ENCODE peak calls at places on chromosomes 6 and 20, in seven cellular contexts. One of them, this sample, is unnamed.

GRCh38 chr20:1827974-1828785 is 67.0 kb upstream of the SIRPA start:
- DNase-seq in ovary: no peak
- DNase-seq in heart right ventricle: peak; percentile 60
- DNase-seq in colonic mucosa: peak; percentile 83
- DNase-seq in gastrocnemius medialis: no peak
- DNase-seq in neuronal stem cell: no peak
- DNase-seq in astrocyte: no peak
- DNase-seq in this sample: peak; percentile 97

GRCh38 chr6:41021832-41022231 is 17.2 kb downstream of the UNC5CL start:
- DNase-seq in gastrocnemius medialis: no peak
- DNase-seq in ovary: peak; percentile 53
- DNase-seq in colonic mucosa: no peak
- DNase-seq in heart right ventricle: peak; percentile 25
- DNase-seq in neuronal stem cell: no peak
- DNase-seq in astrocyte: peak; percentile 66
- DNase-seq in this sample: peak; percentile 76

GRCh38 chr6:170075659-170076223 is 215.1 kb downstream of the DLL1 start:
- DNase-seq in neuronal stem cell: no peak
- DNase-seq in astrocyte: no peak
- DNase-seq in ovary: peak; percentile 6
- DNase-seq in colonic mucosa: no peak
- DNase-seq in heart right ventricle: no peak
- DNase-seq in gastrocnemius medialis: no peak
- DNase-seq in this sample: no peak

GRCh38 chr6:52389626-52390360 is 27.8 kb downstream of the PAQR8 start:
- DNase-seq in colonic mucosa: peak; percentile 86
- DNase-seq in heart right ventricle: no peak
- DNase-seq in gastrocnemius medialis: no peak
- DNase-seq in ovary: peak; percentile 27
- DNase-seq in astrocyte: peak; percentile 60
- DNase-seq in neuronal stem cell: no peak
- DNase-seq in this sample: peak; percentile 42

GRCh38 chr6:35716798-35717197 is 20.0 kb upstream of the ARMC12 start:
- DNase-seq in astrocyte: no peak
- DNase-seq in ovary: no peak
- DNase-seq in gastrocnemius medialis: no peak
- DNase-seq in heart right ventricle: no peak
- DNase-seq in neuronal stem cell: no peak
- DNase-seq in colonic mucosa: no peak
- DNase-seq in this sample: no peak

GRCh38 chr6:16482702-16483314 is 244.4 kb downstream of the GMPR start:
- DNase-seq in neuronal stem cell: no peak
- DNase-seq in gastrocnemius medialis: no peak
- DNase-seq in colonic mucosa: no peak
- DNase-seq in heart right ventricle: no peak
- DNase-seq in astrocyte: no peak
- DNase-seq in ovary: no peak
- DNase-seq in this sample: no peak

GRCh38 chr6:692356-692851 is 535 bp downstream of the EXOC2 start:
- DNase-seq in astrocyte: peak; percentile 22
- DNase-seq in ovary: peak; percentile 27
- DNase-seq in neuronal stem cell: peak; percentile 27
- DNase-seq in gastrocnemius medialis: no peak
- DNase-seq in colonic mucosa: peak; percentile 72
- DNase-seq in heart right ventricle: no peak
- DNase-seq in this sample: peak; percentile 79

GRCh38 chr6:8375916-8376315 is 59.4 kb downstream of the SLC35B3 start:
- DNase-seq in colonic mucosa: peak; percentile 45
- DNase-seq in heart right ventricle: no peak
- DNase-seq in neuronal stem cell: no peak
- DNase-seq in astrocyte: no peak
- DNase-seq in gastrocnemius medialis: no peak
- DNase-seq in ovary: no peak
- DNase-seq in this sample: peak; percentile 9

GRCh38 chr6:114125597-114125996 is 154.6 kb upstream of the HDAC2 start:
- DNase-seq in neuronal stem cell: no peak
- DNase-seq in astrocyte: no peak
- DNase-seq in ovary: no peak
- DNase-seq in gastrocnemius medialis: no peak
- DNase-seq in heart right ventricle: no peak
- DNase-seq in colonic mucosa: no peak
- DNase-seq in this sample: no peak

GRCh38 chr6:151109361-151109760 is 130.4 kb upstream of the AKAP12 start:
- DNase-seq in astrocyte: peak; percentile 55
- DNase-seq in colonic mucosa: no peak
- DNase-seq in gastrocnemius medialis: no peak
- DNase-seq in ovary: no peak
- DNase-seq in neuronal stem cell: no peak
- DNase-seq in heart right ventricle: no peak
- DNase-seq in this sample: no peak

GRCh38 chr6:158150701-158151100 is 17.4 kb downstream of the SERAC1 start:
- DNase-seq in heart right ventricle: no peak
- DNase-seq in astrocyte: peak; percentile 79
- DNase-seq in gastrocnemius medialis: no peak
- DNase-seq in colonic mucosa: no peak
- DNase-seq in neuronal stem cell: no peak
- DNase-seq in ovary: no peak
- DNase-seq in this sample: peak; percentile 82

GRCh38 chr20:46060975-46061374 is 28.8 kb downstream of the NCOA5 start:
- DNase-seq in ovary: no peak
- DNase-seq in colonic mucosa: no peak
- DNase-seq in gastrocnemius medialis: no peak
- DNase-seq in heart right ventricle: no peak
- DNase-seq in astrocyte: no peak
- DNase-seq in neuronal stem cell: no peak
- DNase-seq in this sample: no peak

GRCh38 chr6:64988148-64988547 is 718.9 kb downstream of the EYS start:
- DNase-seq in astrocyte: no peak
- DNase-seq in gastrocnemius medialis: no peak
- DNase-seq in ovary: no peak
- DNase-seq in neuronal stem cell: no peak
- DNase-seq in heart right ventricle: no peak
- DNase-seq in colonic mucosa: no peak
- DNase-seq in this sample: no peak

GRCh38 chr6:42200035-42200434 is 5.3 kb upstream of the GUCA1B start:
- DNase-seq in gastrocnemius medialis: no peak
- DNase-seq in neuronal stem cell: no peak
- DNase-seq in ovary: no peak
- DNase-seq in astrocyte: peak; percentile 95
- DNase-seq in heart right ventricle: no peak
- DNase-seq in colonic mucosa: peak; percentile 34
- DNase-seq in this sample: peak; percentile 83

GRCh38 chr6:100663219-100663863 is 198.6 kb upstream of the SIM1 start:
- DNase-seq in heart right ventricle: no peak
- DNase-seq in gastrocnemius medialis: no peak
- DNase-seq in neuronal stem cell: no peak
- DNase-seq in ovary: no peak
- DNase-seq in astrocyte: peak; percentile 88
- DNase-seq in colonic mucosa: no peak
- DNase-seq in this sample: peak; percentile 72

DNA sequence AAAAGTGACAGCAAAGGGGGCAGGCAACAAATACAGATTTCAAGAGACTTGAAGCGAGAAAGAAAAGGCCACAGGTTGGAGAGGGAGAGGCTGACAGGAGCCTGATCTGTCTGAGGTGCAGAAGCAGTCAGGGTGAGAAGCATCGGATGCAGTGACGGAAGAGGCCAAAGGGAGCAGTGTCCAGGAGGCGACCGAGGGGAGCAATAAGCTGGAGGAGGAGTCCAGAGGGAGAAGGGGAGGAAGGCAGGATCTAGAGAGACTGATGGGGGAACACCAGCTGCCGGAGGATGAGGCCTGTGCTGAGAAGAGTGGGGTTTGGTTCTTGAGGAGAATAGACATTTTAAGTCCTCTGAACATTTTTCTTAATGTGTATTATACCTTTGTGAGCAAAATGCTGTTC is 23.8 kb downstream of the FARS2 start:
- DNase-seq in ovary: no peak
- DNase-seq in neuronal stem cell: no peak
- DNase-seq in astrocyte: no peak
- DNase-seq in gastrocnemius medialis: no peak
- DNase-seq in colonic mucosa: no peak
- DNase-seq in heart right ventricle: no peak
- DNase-seq in this sample: no peak
- H3K4me3 ChIP-seq in ovary: no peak overlapping the region
- H3K4me3 ChIP-seq in neuronal stem cell: no peak overlapping the region
- H3K4me3 ChIP-seq in astrocyte: no peak overlapping the region
- H3K4me3 ChIP-seq in gastrocnemius medialis: no peak overlapping the region
- H3K4me3 ChIP-seq in colonic mucosa: no peak overlapping the region
- H3K4me3 ChIP-seq in heart right ventricle: no peak overlapping the region
- H3K4me3 ChIP-seq in this sample: no peak overlapping the region

DNA sequence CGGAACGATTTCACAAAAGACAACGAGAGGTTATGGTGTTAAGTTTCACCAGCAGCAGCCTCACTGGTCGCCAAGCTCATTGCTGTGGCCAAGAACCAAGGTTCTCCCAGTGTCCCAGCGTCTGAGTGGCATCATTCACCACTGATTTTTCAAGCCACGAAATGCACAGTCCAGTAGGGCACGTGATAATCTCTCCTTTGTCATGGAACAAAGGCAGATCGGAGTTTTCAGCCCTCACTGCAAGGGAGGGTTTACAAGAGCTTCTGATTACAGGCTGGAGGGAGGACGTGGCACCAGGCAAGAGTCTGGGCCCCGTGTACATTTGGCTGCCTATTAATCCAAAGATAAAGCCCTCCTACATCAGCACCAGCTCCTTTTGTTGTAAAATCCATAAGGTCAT is 2.0 kb downstream of the CD24 start:
- DNase-seq in neuronal stem cell: peak; percentile 47
- DNase-seq in gastrocnemius medialis: no peak
- DNase-seq in astrocyte: peak; percentile 6
- DNase-seq in colonic mucosa: peak; percentile 41
- DNase-seq in heart right ventricle: no peak
- DNase-seq in ovary: no peak
- DNase-seq in this sample: peak; percentile 28
- H3K4me3 ChIP-seq in neuronal stem cell: peak overlapping the region; percentile 95
- H3K4me3 ChIP-seq in gastrocnemius medialis: no peak overlapping the region
- H3K4me3 ChIP-seq in astrocyte: peak overlapping the region; percentile 52
- H3K4me3 ChIP-seq in colonic mucosa: peak overlapping the region; percentile 53
- H3K4me3 ChIP-seq in heart right ventricle: peak overlapping the region; percentile 45
- H3K4me3 ChIP-seq in ovary: no peak overlapping the region
- H3K4me3 ChIP-seq in this sample: peak overlapping the region; percentile 98

GRCh38 chr20:63955846-63956663 is at the start of gene UCKL1:
- DNase-seq in colonic mucosa: peak; percentile 91
- DNase-seq in astrocyte: peak; percentile 77
- DNase-seq in heart right ventricle: peak; percentile 92
- DNase-seq in ovary: peak; percentile 93
- DNase-seq in neuronal stem cell: peak; percentile 87
- DNase-seq in gastrocnemius medialis: peak; percentile 85
- DNase-seq in this sample: peak; percentile 91

GRCh38 chr20:63958471-63958870 is 2.3 kb upstream of the UCKL1 start:
- DNase-seq in colonic mucosa: no peak
- DNase-seq in neuronal stem cell: no peak
- DNase-seq in astrocyte: no peak
- DNase-seq in gastrocnemius medialis: no peak
- DNase-seq in heart right ventricle: no peak
- DNase-seq in ovary: no peak
- DNase-seq in this sample: no peak

GRCh38 chr20:63956664-63957003 is 418 bp upstream of the UCKL1 start:
- DNase-seq in astrocyte: no peak
- DNase-seq in ovary: no peak
- DNase-seq in colonic mucosa: no peak
- DNase-seq in heart right ventricle: no peak
- DNase-seq in neuronal stem cell: no peak
- DNase-seq in gastrocnemius medialis: no peak
- DNase-seq in this sample: no peak

GRCh38 chr20:63957690-63958441 is 1.6 kb upstream of the UCKL1 start:
- DNase-seq in colonic mucosa: peak; percentile 92
- DNase-seq in astrocyte: no peak
- DNase-seq in heart right ventricle: no peak
- DNase-seq in neuronal stem cell: no peak
- DNase-seq in ovary: no peak
- DNase-seq in gastrocnemius medialis: no peak
- DNase-seq in this sample: peak; percentile 63

GRCh38 chr20:63957004-63957689 is 931 bp upstream of the UCKL1 start:
- DNase-seq in neuronal stem cell: no peak
- DNase-seq in ovary: peak; percentile 63
- DNase-seq in heart right ventricle: peak; percentile 61
- DNase-seq in colonic mucosa: peak; percentile 86
- DNase-seq in astrocyte: peak; percentile 47
- DNase-seq in gastrocnemius medialis: peak; percentile 72
- DNase-seq in this sample: peak; percentile 69
- H3K4me3 ChIP-seq in neuronal stem cell: no peak overlapping the region
- H3K4me3 ChIP-seq in ovary: peak overlapping the region; percentile 58
- H3K4me3 ChIP-seq in heart right ventricle: peak overlapping the region; percentile 96
- H3K4me3 ChIP-seq in colonic mucosa: peak overlapping the region; percentile 96
- H3K4me3 ChIP-seq in astrocyte: peak overlapping the region; percentile 53
- H3K4me3 ChIP-seq in gastrocnemius medialis: peak overlapping the region; percentile 70
- H3K4me3 ChIP-seq in this sample: peak overlapping the region; percentile 57

GRCh38 chr6:139369568-139370046 is 4.8 kb downstream of the CITED2 start:
- DNase-seq in astrocyte: peak; percentile 63
- DNase-seq in neuronal stem cell: peak; percentile 37
- DNase-seq in ovary: peak; percentile 44
- DNase-seq in gastrocnemius medialis: no peak
- DNase-seq in colonic mucosa: no peak
- DNase-seq in heart right ventricle: no peak
- DNase-seq in this sample: peak; percentile 54

GRCh38 chr6:139370707-139371345 is 3.6 kb downstream of the CITED2 start:
- DNase-seq in colonic mucosa: no peak
- DNase-seq in neuronal stem cell: no peak
- DNase-seq in gastrocnemius medialis: no peak
- DNase-seq in heart right ventricle: no peak
- DNase-seq in astrocyte: no peak
- DNase-seq in ovary: no peak
- DNase-seq in this sample: no peak

GRCh38 chr6:139369068-139369467 is 5.4 kb downstream of the CITED2 start:
- DNase-seq in astrocyte: peak; percentile 27
- DNase-seq in ovary: no peak
- DNase-seq in colonic mucosa: no peak
- DNase-seq in neuronal stem cell: peak; percentile 79
- DNase-seq in gastrocnemius medialis: no peak
- DNase-seq in heart right ventricle: no peak
- DNase-seq in this sample: no peak

GRCh38 chr6:139371421-139372253 is 2.8 kb downstream of the CITED2 start:
- DNase-seq in colonic mucosa: no peak
- DNase-seq in astrocyte: peak; percentile 10
- DNase-seq in neuronal stem cell: peak; percentile 24
- DNase-seq in ovary: no peak
- DNase-seq in gastrocnemius medialis: no peak
- DNase-seq in heart right ventricle: no peak
- DNase-seq in this sample: no peak

DNA sequence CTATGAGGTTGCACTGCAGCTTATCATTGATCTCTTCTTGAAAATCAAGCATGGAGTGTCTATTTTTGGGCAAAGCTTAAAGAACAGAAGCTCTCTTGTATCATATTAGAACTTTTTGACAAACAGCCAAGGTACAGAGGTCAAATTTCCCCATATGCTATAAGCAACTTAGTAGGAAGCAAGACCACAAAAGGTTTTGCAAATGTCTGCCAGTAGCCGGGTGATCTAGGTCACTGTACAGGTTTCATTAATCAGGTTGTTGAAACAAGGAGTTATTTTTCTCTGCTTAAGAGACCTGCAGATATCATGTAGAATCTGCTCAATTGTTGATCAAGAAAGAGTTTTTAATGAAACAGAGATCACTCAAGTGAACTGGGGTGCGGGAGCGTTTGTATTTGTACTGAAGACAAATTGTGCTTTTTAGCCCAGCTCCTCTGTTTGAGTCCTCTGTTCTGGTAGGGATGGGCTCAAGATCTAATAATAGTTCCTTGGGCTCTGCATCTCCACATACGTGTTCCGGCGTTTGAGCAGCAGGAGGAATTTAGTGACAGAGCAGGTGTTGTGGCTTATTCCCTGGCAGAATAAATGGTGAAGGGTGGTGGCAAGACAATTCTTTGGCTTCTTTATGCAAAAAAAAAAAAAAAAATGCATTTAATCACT is 4.3 kb downstream of the CITED2 start:
- DNase-seq in ovary: no peak
- DNase-seq in colonic mucosa: no peak
- DNase-seq in gastrocnemius medialis: peak; percentile 58
- DNase-seq in neuronal stem cell: peak; percentile 20
- DNase-seq in astrocyte: peak; percentile 74
- DNase-seq in heart right ventricle: no peak
- DNase-seq in this sample: no peak
- H3K4me3 ChIP-seq in ovary: peak overlapping the region; percentile 96
- H3K4me3 ChIP-seq in colonic mucosa: no peak overlapping the region
- H3K4me3 ChIP-seq in gastrocnemius medialis: peak overlapping the region; percentile 87
- H3K4me3 ChIP-seq in neuronal stem cell: no peak overlapping the region
- H3K4me3 ChIP-seq in astrocyte: peak overlapping the region; percentile 34
- H3K4me3 ChIP-seq in heart right ventricle: peak overlapping the region; percentile 0
- H3K4me3 ChIP-seq in this sample: no peak overlapping the region